ENCODE peak calls at places on chromosome X, in seven cellular contexts. I is neural progenitor cell, K is uterus, J is RWPE1, R is fibroblast of lung, O is cardiac muscle cell, B is IMR-90. P is an unnamed sample.

GRCh38 chrX:39762266-39762841 is 335.4 kb downstream of the BCOR start:
- DNase-seq in I (no peak), K (no peak), J (no peak), R (peak), O (no peak), B (peak), P (no peak)

GRCh38 chrX:40749874-40750273 is 14.5 kb upstream of the MED14 start:
- DNase-seq in I (no peak), K (no peak), J (no peak), R (no peak), O (no peak), B (no peak), P (no peak)

GRCh38 chrX:87397103-87397886 is 120.3 kb upstream of the KLHL4 start:
- DNase-seq in I (no peak), K (no peak), J (no peak), R (peak), O (no peak), B (no peak), P (no peak)

GRCh38 chrX:9141496-9141895 is 107.6 kb upstream of the FAM9B start:
- DNase-seq in I (no peak), K (no peak), J (peak), R (peak), O (no peak), B (peak), P (no peak)

GRCh38 chrX:6545712-6546111 is 10.8 kb upstream of the VCX3A start:
- DNase-seq in I (no peak), K (no peak), J (no peak), R (no peak), O (no peak), B (no peak), P (no peak)

GRCh38 chrX:78769356-78769755 is 21.8 kb downstream of the LPAR4 start:
- DNase-seq in I (no peak), K (no peak), J (no peak), R (no peak), O (no peak), B (no peak), P (no peak)

GRCh38 chrX:40579880-40580536 is 762 bp upstream of the ATP6AP2 start:
- DNase-seq in I (no peak), K (no peak), J (no peak), R (no peak), O (no peak), B (no peak), P (no peak)

GRCh38 chrX:129472116-129472515 is 51.2 kb downstream of the SMARCA1 start:
- DNase-seq in I (no peak), K (no peak), J (peak), R (no peak), O (no peak), B (peak), P (no peak)

GRCh38 chrX:65706041-65706828 is 38.8 kb downstream of the MSN start:
- DNase-seq in I (no peak), K (no peak), J (peak), R (peak), O (peak), B (peak), P (no peak)

GRCh38 chrX:72254835-72255234 is 16.0 kb upstream of the ERCC6L start:
- DNase-seq in I (peak), K (no peak), J (no peak), R (no peak), O (no peak), B (no peak), P (no peak)

GRCh38 chrX:130118396-130118795 is 8.1 kb upstream of the ELF4 start:
- DNase-seq in I (no peak), K (peak), J (no peak), R (peak), O (no peak), B (peak), P (no peak)

GRCh38 chrX:69152398-69152797 is 12.9 kb downstream of the PJA1 start:
- DNase-seq in I (no peak), K (no peak), J (no peak), R (no peak), O (no peak), B (no peak), P (no peak)

GRCh38 chrX:22534643-22535042 is 261.9 kb downstream of the CBLL2 start:
- DNase-seq in I (no peak), K (peak), J (peak), R (peak), O (no peak), B (peak), P (peak)

GRCh38 chrX:149825424-149825823 is 43.7 kb downstream of the MAGEA9 start:
- DNase-seq in I (peak), K (no peak), J (no peak), R (no peak), O (peak), B (no peak), P (no peak)

GRCh38 chrX:111869639-111870034 is 6.3 kb upstream of the TRPC5OS start:
- DNase-seq in I (peak), K (no peak), J (peak), R (peak), O (peak), B (peak), P (peak)

GRCh38 chrX:102711872-102712215 is 404 bp upstream of the GPRASP2 start:
- DNase-seq in I (no peak), K (no peak), J (no peak), R (no peak), O (peak), B (no peak), P (no peak)

GRCh38 chrX:103628386-103629290 is at the start of gene TCEAL1:
- DNase-seq in I (peak), K (peak), J (no peak), R (peak), O (peak), B (peak), P (no peak)

GRCh38 chrX:35726176-35726575 is 72.0 kb upstream of the MAGEB16 start:
- DNase-seq in I (no peak), K (no peak), J (peak), R (peak), O (peak), B (peak), P (no peak)

GRCh38 chrX:123357941-123358340 is 173.9 kb downstream of the GRIA3 start:
- DNase-seq in I (no peak), K (no peak), J (no peak), R (no peak), O (no peak), B (no peak), P (no peak)
- TF ChIP-seq CTCF in I (no peak), K (no peak), J (no peak), R (no peak), O (no peak), B (no peak), P (no peak)

DNA sequence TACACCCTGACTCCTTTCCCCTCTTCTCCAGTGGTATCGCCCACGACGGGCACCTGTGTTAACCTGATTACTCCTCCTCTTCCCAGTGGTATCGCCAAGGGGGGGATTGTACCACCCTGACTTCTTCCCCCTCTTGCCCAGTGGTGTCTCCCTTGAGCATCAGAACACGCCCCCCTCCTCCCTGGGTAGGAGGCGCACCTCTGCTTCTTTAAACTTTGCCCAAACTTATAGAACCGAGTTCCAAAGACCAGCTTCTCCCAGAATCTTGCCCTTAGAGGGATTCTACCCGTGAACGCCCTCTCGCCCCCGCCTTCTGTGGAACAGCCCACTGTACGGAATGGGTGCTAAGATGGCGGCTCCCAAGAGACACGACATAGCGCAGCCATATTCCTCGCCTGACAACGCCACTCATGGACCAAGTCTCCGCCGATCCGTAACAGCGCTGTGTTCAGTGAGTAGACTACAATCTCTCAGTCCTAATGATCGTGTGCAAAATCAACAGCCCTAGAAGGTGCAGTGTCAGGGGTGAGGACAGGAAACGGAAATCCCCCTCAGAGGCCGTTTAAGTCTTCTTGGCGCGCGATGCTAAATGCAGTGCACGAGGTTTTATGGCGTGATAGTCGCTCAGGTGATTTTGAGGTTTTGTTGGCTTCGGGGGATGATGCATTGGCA is 4.2 kb upstream of the ZNF157 start:
- DNase-seq in I (peak), K (peak), J (peak), R (peak), O (peak), B (peak), P (peak)
- TF ChIP-seq CTCF in I (no peak), K (no peak), J (no peak), R (peak), O (peak), B (no peak), P (peak)

DNA sequence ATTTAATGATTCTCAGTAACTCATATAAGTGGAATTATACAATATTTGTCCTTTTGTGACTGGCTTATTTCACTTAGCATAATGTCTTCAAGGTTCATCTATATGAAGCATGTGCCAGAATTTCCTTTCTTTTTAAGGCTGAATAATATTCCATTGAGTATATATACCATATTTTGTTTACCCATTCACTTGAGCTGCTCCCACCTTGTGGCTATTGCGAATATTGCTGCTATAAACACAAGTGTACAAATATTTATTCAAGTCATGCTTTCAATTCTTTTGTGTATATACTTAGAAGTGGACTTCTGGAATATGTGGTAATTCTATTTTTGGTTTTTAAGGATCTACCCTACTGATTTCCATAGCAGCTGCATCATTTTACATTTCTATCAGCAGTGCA is 219.1 kb downstream of the MID1 start:
- DNase-seq in I (no peak), K (no peak), J (no peak), R (no peak), O (no peak), B (peak), P (no peak)
- TF ChIP-seq CTCF in I (no peak), K (no peak), J (no peak), R (peak), O (no peak), B (no peak), P (no peak)

GRCh38 chrX:107450823-107451509 is 1.5 kb downstream of the FRMPD3 start:
- DNase-seq in I (peak), K (no peak), J (no peak), R (no peak), O (peak), B (no peak), P (no peak)

GRCh38 chrX:107451754-107452153 is 2.3 kb downstream of the FRMPD3 start:
- DNase-seq in I (peak), K (no peak), J (no peak), R (no peak), O (peak), B (no peak), P (no peak)

GRCh38 chrX:107449490-107450175 is at the start of gene FRMPD3:
- DNase-seq in I (peak), K (no peak), J (no peak), R (no peak), O (peak), B (no peak), P (no peak)

GRCh38 chrX:107447642-107448041 is 1.8 kb upstream of the FRMPD3 start:
- DNase-seq in I (no peak), K (no peak), J (no peak), R (no peak), O (no peak), B (no peak), P (no peak)

GRCh38 chrX:107448625-107449468 is 605 bp upstream of the FRMPD3 start:
- DNase-seq in I (peak), K (no peak), J (no peak), R (no peak), O (peak), B (no peak), P (no peak)
- TF ChIP-seq CTCF in I (peak), K (peak), J (no peak), R (no peak), O (no peak), B (no peak), P (peak)

DNA sequence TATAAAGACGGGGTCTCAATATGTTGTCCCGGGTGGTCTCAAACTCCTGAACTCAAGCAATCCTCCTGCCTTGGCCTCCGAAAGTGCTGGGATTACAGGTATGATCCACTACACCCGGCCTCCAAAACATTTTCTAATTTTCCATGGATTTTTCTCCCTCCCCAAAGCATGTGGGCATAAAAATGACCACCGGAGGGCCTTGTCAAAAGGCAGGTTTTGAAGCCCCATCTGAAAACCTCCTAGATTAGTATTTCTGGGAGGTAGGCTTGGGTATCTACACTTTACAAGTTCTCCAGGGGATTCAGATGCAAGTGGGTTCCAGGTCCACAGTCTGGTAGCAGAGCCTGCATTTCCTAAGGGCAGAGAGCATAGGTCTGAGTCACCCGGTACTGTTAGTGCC is 1.4 kb upstream of the GPR173 start:
- DNase-seq in I (no peak), K (no peak), J (no peak), R (peak), O (peak), B (peak), P (no peak)
- TF ChIP-seq CTCF in I (peak), K (peak), J (no peak), R (peak), O (peak), B (peak), P (peak)

DNA sequence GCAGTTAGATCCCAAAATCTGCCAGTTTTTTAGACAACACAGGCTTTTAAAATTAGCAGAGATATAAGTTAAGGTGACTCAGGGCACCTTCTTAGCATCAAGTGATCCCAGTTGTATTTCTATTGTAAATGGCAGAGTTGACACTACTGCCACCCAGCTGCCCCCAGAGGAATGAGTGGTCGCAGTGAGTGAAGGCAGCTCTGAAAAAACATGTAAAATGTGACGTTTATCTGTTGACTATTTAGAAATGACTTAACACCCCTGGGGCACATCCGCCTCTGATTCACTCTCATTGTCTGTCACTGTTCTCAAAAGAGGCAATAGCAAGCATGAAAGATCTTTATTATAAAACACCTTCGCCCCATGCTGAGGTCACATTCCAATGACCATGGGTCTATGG is 592.4 kb downstream of the ACTRT1 start:
- DNase-seq in I (peak), K (no peak), J (peak), R (no peak), O (no peak), B (no peak), P (no peak)
- TF ChIP-seq CTCF in I (peak), K (no peak), J (no peak), R (no peak), O (no peak), B (no peak), P (no peak)